ENCODE peak calls at places on chromosomes 13 and 19, in eight cellular contexts. E is myocyte; J is COR-L47; B is HTR-8/SVneo; P is G401; L is stimulated activated naive CD8-positive, alpha-beta T cell treated with anti-CD3 and anti-CD28 coated beads, Interleukin-15, Interleukin-2, amounts not matched to agents 100 U/mL and 50 U/mL, for 24 hours; X is DMS153; F is right atrium auricular region. W is an unnamed sample.

GRCh38 chr19:47228168-47228936 is 2.6 kb downstream of the BBC3 start:
- DNase-seq in L (peak), J (no peak), B (peak), X (peak), E (peak), F (no peak), P (peak), W (no peak)

GRCh38 chr19:57241181-57241580 is 749 bp downstream of the ZNF805 start:
- DNase-seq in J (no peak), E (peak), B (no peak), X (no peak), L (no peak), P (no peak), F (peak), W (no peak)

GRCh38 chr13:101343128-101343787 is 73.0 kb downstream of the NALCN start:
- DNase-seq in X (no peak), J (no peak), E (no peak), L (no peak), B (no peak), P (no peak), F (no peak), W (no peak)

GRCh38 chr19:11197291-11198174 is at the start of gene KANK2:
- DNase-seq in X (peak), E (peak), F (peak), L (peak), J (peak), B (peak), P (peak), W (peak)

GRCh38 chr13:79711631-79712030 is 230.7 kb downstream of the NDFIP2 start:
- DNase-seq in F (no peak), J (no peak), P (no peak), E (no peak), B (no peak), X (no peak), L (no peak), W (no peak)

GRCh38 chr19:38362076-38362945 is 12.1 kb upstream of the PSMD8 start:
- DNase-seq in P (peak), E (peak), F (peak), J (peak), X (peak), B (peak), L (peak), W (no peak)

GRCh38 chr13:47017476-47017875 is 120.6 kb upstream of the HTR2A start:
- DNase-seq in B (no peak), J (no peak), L (no peak), E (no peak), F (no peak), X (no peak), P (no peak), W (no peak)

GRCh38 chr19:8196271-8196908 is 12.8 kb upstream of the CERS4 start:
- DNase-seq in F (no peak), B (no peak), J (no peak), P (no peak), X (no peak), L (peak), E (no peak), W (no peak)

GRCh38 chr19:41221514-41222205 is 2.6 kb downstream of the AXL start:
- DNase-seq in E (no peak), X (no peak), P (no peak), F (no peak), J (no peak), L (no peak), B (no peak), W (no peak)

GRCh38 chr13:101424381-101425155 is 8.3 kb upstream of the NALCN start:
- DNase-seq in F (no peak), L (no peak), X (no peak), E (peak), J (no peak), P (peak), B (no peak), W (peak)

GRCh38 chr13:84651288-84651687 is 769.0 kb upstream of the SLITRK1 start:
- DNase-seq in E (peak), F (no peak), P (no peak), J (no peak), L (no peak), X (no peak), B (no peak), W (no peak)

W was measured in HuH-7.